ENCODE peak calls at places on chromosomes 13 and 19, in six cellular contexts. O, B, P, S, D and W are unnamed samples.

GRCh38 chr19:15476334-15476733 is 3.0 kb downstream of the PGLYRP2 start:
- DNase-seq in P (no peak), B (no peak), S (no peak), D (no peak), O (no peak), W (no peak)

GRCh38 chr19:4119763-4120162 is 4.2 kb downstream of the MAP2K2 start:
- DNase-seq in P (no peak), O (no peak), D (no peak), B (no peak), S (no peak), W (no peak)

GRCh38 chr13:46964789-46965527 is 68.1 kb upstream of the HTR2A start:
- DNase-seq in S (no peak), D (no peak), O (no peak), B (no peak), P (no peak), W (no peak)

GRCh38 chr13:31476266-31476665 is 263.1 kb upstream of the RXFP2 start:
- DNase-seq in D (no peak), P (no peak), O (peak), S (peak), B (no peak), W (no peak)

GRCh38 chr13:28678809-28679208 is 19.9 kb downstream of the POMP start:
- DNase-seq in B (no peak), D (no peak), O (no peak), S (no peak), P (no peak), W (no peak)

GRCh38 chr13:61880576-61881283 is 465.1 kb upstream of the PCDH20 start:
- DNase-seq in O (no peak), D (no peak), S (peak), B (no peak), P (no peak), W (peak)

GRCh38 chr13:49653478-49653877 is 25.2 kb downstream of the ARL11 start:
- DNase-seq in D (no peak), B (no peak), S (no peak), P (no peak), O (no peak), W (no peak)

GRCh38 chr13:113275387-113275786 is 21.7 kb upstream of the LAMP1 start:
- DNase-seq in P (peak), S (peak), D (peak), O (no peak), B (no peak), W (no peak)

GRCh38 chr19:45640849-45641273 is 1.7 kb upstream of the EML2 start:
- DNase-seq in O (no peak), B (no peak), S (no peak), P (no peak), D (peak), W (no peak)

GRCh38 chr19:2455481-2456300 is 1.1 kb downstream of the LMNB2 start:
- DNase-seq in O (no peak), P (peak), S (peak), D (peak), B (no peak), W (no peak)

GRCh38 chr13:93216122-93216521 is 10.5 kb upstream of the GPC6 start:
- DNase-seq in B (no peak), S (no peak), P (no peak), D (no peak), O (no peak), W (no peak)

GRCh38 chr19:56261145-56261544 is 11.4 kb upstream of the EDDM13 start:
- DNase-seq in P (no peak), D (no peak), B (no peak), S (no peak), O (no peak), W (no peak)

GRCh38 chr19:48511800-48512503 is at the start of gene LMTK3:
- DNase-seq in P (peak), B (no peak), O (no peak), D (peak), S (peak), W (no peak)

GRCh38 chr19:2567580-2567979 is 91.7 kb downstream of the GADD45B start:
- DNase-seq in S (peak), B (no peak), D (no peak), O (no peak), P (no peak), W (no peak)

GRCh38 chr19:17385878-17386611 is 8.0 kb downstream of the CCDC194 start:
- DNase-seq in B (peak), D (peak), S (peak), O (no peak), P (peak), W (no peak)

GRCh38 chr19:3961007-3961406 is 9.9 kb downstream of the DAPK3 start:
- DNase-seq in P (no peak), D (no peak), B (no peak), O (no peak), S (no peak), W (no peak)

GRCh38 chr19:1237754-1238372 is at the start of gene CBARP:
- DNase-seq in S (no peak), O (no peak), D (peak), P (no peak), B (peak), W (no peak)

GRCh38 chr19:34173145-34173956 is 1.0 kb downstream of the LSM14A start:
- DNase-seq in P (no peak), S (peak), O (no peak), B (peak), D (peak), W (peak)

GRCh38 chr13:57739089-57739488 is 107.5 kb downstream of the PCDH17 start:
- DNase-seq in S (no peak), D (no peak), P (no peak), B (no peak), O (no peak), W (no peak)

GRCh38 chr13:112443191-112444000 is 67.2 kb downstream of the SPACA7 start:
- DNase-seq in D (no peak), P (no peak), B (no peak), S (no peak), O (no peak), W (no peak)

GRCh38 chr13:24130134-24130792 is 30.3 kb upstream of the SPATA13 start:
- DNase-seq in P (no peak), O (no peak), S (no peak), D (no peak), B (no peak), W (no peak)

DNA sequence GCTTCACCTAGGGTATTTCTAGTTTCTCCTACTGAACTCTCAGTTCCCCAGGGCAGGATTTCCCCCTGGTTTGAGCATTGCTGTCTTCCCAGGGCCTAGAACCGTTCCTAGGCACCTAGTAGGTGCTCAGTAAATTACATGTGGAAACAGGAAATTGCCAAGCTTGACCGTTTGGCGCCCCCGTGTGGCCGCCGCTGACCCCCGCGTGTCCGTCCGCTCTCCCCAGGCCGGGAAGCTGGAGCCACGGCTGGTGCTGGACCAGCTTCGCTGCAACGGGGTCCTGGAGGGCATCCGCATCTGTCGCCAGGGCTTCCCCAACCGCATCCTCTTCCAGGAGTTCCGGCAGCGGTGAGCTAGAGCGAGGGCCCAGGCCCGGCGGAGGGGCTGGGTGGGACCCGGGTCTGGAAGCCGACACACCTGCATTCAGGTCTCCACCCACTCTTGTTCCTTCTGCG is 55.5 kb downstream of the MYH14 start:
- DNase-seq in D (no peak), B (no peak), O (no peak), P (no peak), S (peak), W (no peak)
- TF ChIP-seq CTCF in D (no peak), B (no peak), O (peak), P (no peak), S (peak), W (peak)

DNA sequence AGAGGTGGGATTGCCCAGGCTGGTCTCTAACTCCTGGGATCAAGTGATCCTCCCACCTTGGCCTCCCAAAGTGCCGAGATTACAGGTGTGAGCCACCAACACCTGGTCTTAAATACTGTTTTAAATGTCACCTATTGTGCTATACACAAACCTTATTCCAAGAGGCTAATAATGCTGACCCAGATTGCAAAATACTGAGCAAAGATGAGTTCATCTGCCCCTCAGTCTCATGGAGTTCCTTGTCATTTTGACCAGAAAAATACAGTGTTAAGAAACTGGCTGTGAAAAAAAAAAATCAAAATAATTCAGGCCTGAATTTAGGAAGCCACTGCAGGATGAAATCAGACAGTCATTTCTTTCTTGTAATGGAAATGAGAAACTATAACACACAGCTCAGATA is 60.0 kb downstream of the TBC1D4 start:
- DNase-seq in S (no peak), O (no peak), B (no peak), P (no peak), D (no peak), W (no peak)
- H3K4me3 ChIP-seq in S (no peak), O (no peak), B (no peak), P (no peak), D (no peak), W (no peak)

DNA sequence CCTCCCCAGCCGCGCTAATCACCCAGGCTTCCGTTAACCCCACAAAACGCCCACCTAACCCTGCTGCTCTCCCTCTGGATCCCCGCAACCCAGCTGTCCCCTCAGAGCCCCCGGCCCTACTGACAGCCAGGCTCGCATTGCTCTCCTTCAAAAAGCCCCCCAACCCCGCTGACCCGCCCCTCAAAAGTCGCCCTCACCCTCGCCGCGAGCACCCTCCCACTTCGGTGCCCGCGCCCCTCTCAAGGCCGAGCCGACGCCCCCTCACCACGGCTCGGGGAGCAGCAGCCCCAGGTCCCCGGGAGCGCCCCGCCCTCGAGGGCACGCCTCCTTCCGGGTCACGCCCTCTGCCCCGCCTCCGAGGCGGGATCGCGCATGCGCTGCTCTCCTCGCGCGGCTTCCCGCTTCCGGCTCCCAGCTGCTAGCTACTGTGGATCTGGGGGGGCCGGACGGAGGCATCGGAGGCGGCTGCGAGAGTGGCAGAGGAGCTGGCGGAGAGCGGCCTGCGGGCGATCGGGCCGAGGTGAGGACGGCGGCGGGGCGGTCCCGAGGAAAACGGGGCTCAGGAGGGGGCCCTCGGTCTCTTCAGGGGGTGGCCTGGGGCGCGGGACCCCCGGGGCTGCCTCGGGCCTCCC is 46.1 kb downstream of the ARHGEF18 start:
- DNase-seq in S (peak), P (peak), O (peak), B (peak), D (peak), W (no peak)
- TF ChIP-seq CTCF in S (no peak), P (no peak), O (peak), B (no peak), D (no peak), W (no peak)

GRCh38 chr19:54415208-54415900 is at the start of gene TTYH1:
- DNase-seq in D (no peak), P (peak), S (peak), B (no peak), O (no peak), W (no peak)

GRCh38 chr19:54414156-54414555 is 1.1 kb upstream of the TTYH1 start:
- DNase-seq in B (no peak), P (no peak), S (no peak), D (no peak), O (no peak), W (no peak)

GRCh38 chr19:54418030-54418929 is 3.0 kb downstream of the TTYH1 start:
- DNase-seq in O (no peak), S (peak), B (no peak), D (no peak), P (no peak), W (no peak)

GRCh38 chr19:54416695-54417491 is 1.6 kb downstream of the TTYH1 start:
- DNase-seq in P (no peak), S (no peak), B (no peak), D (no peak), O (no peak), W (no peak)

DNA sequence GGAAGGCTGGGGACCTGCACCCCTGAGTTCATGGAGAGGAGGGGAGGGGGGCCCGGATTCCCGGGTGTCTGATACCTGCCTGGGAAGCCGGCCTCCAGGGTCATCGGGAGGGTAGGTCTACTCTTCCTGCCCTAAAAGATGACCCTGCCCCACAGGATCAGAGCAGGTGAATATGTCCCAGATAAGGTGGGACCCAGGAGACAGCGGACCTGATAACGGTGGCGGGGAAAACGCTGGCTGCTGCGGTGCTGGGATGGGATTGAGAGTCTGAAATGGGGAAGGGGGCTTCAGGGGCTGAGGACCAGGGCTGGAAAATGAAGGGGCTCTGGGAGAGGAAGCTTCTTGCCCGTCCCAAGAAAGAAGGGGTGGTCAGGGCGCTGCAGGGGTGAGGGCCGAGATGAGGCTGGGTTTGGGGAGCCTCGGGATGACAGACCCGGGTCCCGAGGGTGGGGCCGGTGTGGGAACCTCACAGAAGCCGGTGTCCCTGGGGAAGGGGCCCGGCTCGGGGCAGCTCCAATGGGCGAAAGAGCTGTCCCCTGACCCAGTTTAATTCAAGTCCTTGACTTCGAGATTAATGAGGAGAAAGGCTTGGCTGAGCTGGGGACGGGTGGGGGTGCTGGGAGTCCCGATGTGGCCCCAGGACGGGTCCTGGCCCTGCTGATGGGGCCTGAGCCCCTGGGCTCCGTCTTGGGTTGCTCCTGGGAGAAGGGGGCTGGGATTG is 797 bp downstream of the TTYH1 start:
- DNase-seq in D (no peak), P (no peak), B (no peak), S (no peak), O (no peak), W (no peak)
- H3K4me3 ChIP-seq in D (no peak), P (no peak), B (peak), S (peak), O (no peak), W (no peak)

GRCh38 chr19:22882797-22883196 is 50.7 kb downstream of the ZNF723 start:
- DNase-seq in D (no peak), B (no peak), O (no peak), S (no peak), P (no peak), W (no peak)
- TF ChIP-seq CTCF in D (peak), B (peak), O (no peak), S (peak), P (no peak), W (peak)

GRCh38 chr13:33615436-33615835 is 202.5 kb upstream of the RFC3 start:
- DNase-seq in P (no peak), B (no peak), O (no peak), D (no peak), S (no peak), W (no peak)

GRCh38 chr13:33612641-33613638 is 205.0 kb upstream of the RFC3 start:
- DNase-seq in O (no peak), P (no peak), B (no peak), D (no peak), S (no peak), W (no peak)

GRCh38 chr13:33610471-33611015 is 207.4 kb upstream of the RFC3 start:
- DNase-seq in S (peak), P (peak), O (no peak), B (no peak), D (peak), W (no peak)

GRCh38 chr13:33606692-33607091 is 211.3 kb upstream of the RFC3 start:
- DNase-seq in O (no peak), B (no peak), P (no peak), S (no peak), D (no peak), W (no peak)

GRCh38 chr13:33611016-33611805 is 206.7 kb upstream of the RFC3 start:
- DNase-seq in B (peak), O (no peak), P (no peak), S (peak), D (peak), W (peak)
- H3K4me3 ChIP-seq in B (no peak), O (no peak), P (no peak), S (no peak), D (no peak), W (peak)

DNA sequence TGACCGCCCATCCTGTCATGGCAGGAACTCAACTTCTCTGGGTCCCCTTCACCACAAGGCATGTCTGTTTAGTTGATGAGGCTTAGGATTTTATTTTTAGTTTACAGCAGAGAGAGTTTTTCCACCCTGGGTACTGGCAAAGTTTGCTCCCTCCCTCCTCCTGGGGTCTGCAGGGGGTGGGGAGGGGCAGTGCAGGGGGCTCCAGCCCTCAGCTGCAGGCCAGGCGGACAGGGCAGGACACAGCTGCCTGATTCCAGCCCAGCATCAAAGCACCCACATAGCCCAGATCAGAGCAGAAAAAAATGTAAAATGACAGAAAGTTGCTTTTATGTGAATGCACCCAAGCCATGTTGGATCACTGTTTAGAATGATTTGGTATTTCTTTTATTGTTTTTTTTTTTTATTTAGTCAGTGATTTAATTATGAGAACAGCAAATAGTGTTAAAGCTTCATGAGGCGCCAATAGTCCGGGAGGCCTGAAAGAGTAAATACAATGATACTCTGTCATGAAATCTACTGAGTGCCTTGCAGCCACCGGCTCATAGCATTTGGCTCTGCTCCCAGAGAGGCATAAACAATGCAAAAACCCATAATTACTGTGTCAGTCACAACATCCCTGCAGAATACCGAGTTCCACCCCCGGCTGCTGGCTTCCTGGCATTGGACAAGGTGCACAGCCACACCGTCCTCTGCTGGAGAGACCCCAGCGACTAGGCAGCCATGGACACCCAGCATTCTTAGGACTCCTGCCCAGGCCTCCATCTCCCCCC is 923.5 kb downstream of the UQCRFS1 start:
- DNase-seq in B (no peak), O (no peak), S (peak), D (no peak), P (no peak), W (peak)
- TF ChIP-seq CTCF in B (no peak), O (no peak), S (no peak), D (no peak), P (no peak), W (no peak)

GRCh38 chr19:12965812-12966135 is 3.6 kb upstream of the DAND5 start:
- DNase-seq in S (no peak), D (no peak), P (no peak), O (no peak), B (no peak), W (no peak)
- H3K4me3 ChIP-seq in S (peak), D (no peak), P (no peak), O (no peak), B (no peak), W (peak)